ENCODE peak calls at places on chromosomes 6 and 20, in five cellular contexts. T is H1, E is HepG2, I is K562, Y is HCT116. X is an unnamed sample.

GRCh38 chr6:129592516-129593232 is 117.3 kb downstream of the ARHGAP18 start:
- DNase-seq in Y (no peak), E (no peak), I (no peak), T (no peak), X (no peak)

GRCh38 chr6:83615025-83615999 is 93.6 kb downstream of the SNAP91 start:
- DNase-seq in Y (peak; percentile 47), T (no peak), E (peak; percentile 18), I (peak; percentile 34), X (peak; percentile 52)

GRCh38 chr6:108002365-108003221 is 44.6 kb upstream of the SEC63 start:
- DNase-seq in I (no peak), T (no peak), E (peak; percentile 98), Y (no peak), X (peak; percentile 61)

GRCh38 chr6:47278545-47278944 is 31.2 kb downstream of the TNFRSF21 start:
- DNase-seq in I (no peak), T (no peak), Y (no peak), E (peak; percentile 40), X (no peak)

GRCh38 chr6:701696-702479 is 8.9 kb upstream of the EXOC2 start:
- DNase-seq in Y (no peak), I (no peak), E (peak; percentile 39), T (no peak), X (no peak)

GRCh38 chr6:85078071-85078470 is 313.7 kb upstream of the TBX18 start:
- DNase-seq in E (peak; percentile 5), Y (peak; percentile 26), T (no peak), I (peak; percentile 5), X (no peak)

GRCh38 chr6:111759413-111759835 is 113.8 kb downstream of the FYN start:
- DNase-seq in E (no peak), Y (no peak), I (no peak), T (no peak), X (no peak)

GRCh38 chr20:63097336-63097831 is 90.6 kb upstream of the BHLHE23 start:
- DNase-seq in E (no peak), Y (no peak), T (no peak), I (no peak), X (no peak)

GRCh38 chr6:33896391-33897192 is 92.8 kb upstream of the MLN start:
- DNase-seq in T (no peak), E (no peak), Y (no peak), I (peak; percentile 49), X (no peak)

GRCh38 chr6:169832247-169832948 is 81.0 kb downstream of the ERMARD start:
- DNase-seq in T (no peak), Y (no peak), E (peak; percentile 9), I (no peak), X (no peak)

GRCh38 chr20:3239867-3240775 is 1.1 kb upstream of the SLC4A11 start:
- DNase-seq in E (no peak), I (no peak), T (no peak), Y (no peak), X (no peak)

GRCh38 chr6:33621396-33622388 is 570 bp downstream of the ITPR3 start:
- DNase-seq in I (peak; percentile 66), E (no peak), Y (no peak), T (no peak), X (peak; percentile 77)

GRCh38 chr6:104796031-104796785 is 63.5 kb downstream of the HACE1 start:
- DNase-seq in E (no peak), I (no peak), Y (no peak), T (no peak), X (no peak)

GRCh38 chr6:157047951-157048350 is 270.8 kb downstream of the ARID1B start:
- DNase-seq in T (no peak), Y (no peak), E (no peak), I (peak; percentile 26), X (no peak)

GRCh38 chr6:129183681-129184216 is 300.8 kb downstream of the LAMA2 start:
- DNase-seq in T (no peak), Y (peak; percentile 56), I (no peak), E (no peak), X (no peak)

GRCh38 chr6:111950661-111951426 is 77.6 kb upstream of the FYN start:
- DNase-seq in T (no peak), Y (no peak), E (no peak), I (no peak), X (no peak)

GRCh38 chr6:104682722-104683643 is 176.7 kb downstream of the HACE1 start:
- DNase-seq in T (peak; percentile 51), E (peak; percentile 40), I (peak; percentile 82), Y (peak; percentile 53), X (peak; percentile 68)

GRCh38 chr6:29924731-29925130 is 17.6 kb upstream of the HLA-A start:
- DNase-seq in I (no peak), T (no peak), Y (peak; percentile 51), E (no peak), X (no peak)

GRCh38 chr20:38863024-38863851 is 57.7 kb downstream of the PPP1R16B start:
- DNase-seq in Y (no peak), E (no peak), T (no peak), I (peak; percentile 48), X (no peak)

GRCh38 chr6:158835616-158836221 is 16.6 kb upstream of the EZR start:
- DNase-seq in T (no peak), I (peak; percentile 89), E (peak; percentile 40), Y (no peak), X (no peak)

GRCh38 chr6:134676307-134677281 is 273.3 kb downstream of the ALDH8A1 start:
- DNase-seq in Y (no peak), T (no peak), E (no peak), I (no peak), X (no peak)

GRCh38 chr6:21831531-21832291 is 238.2 kb downstream of the SOX4 start:
- DNase-seq in Y (no peak), T (no peak), E (no peak), I (no peak), X (peak; percentile 22)

GRCh38 chr6:114096553-114097172 is 125.7 kb upstream of the HDAC2 start:
- DNase-seq in E (peak; percentile 46), T (no peak), I (peak; percentile 40), Y (peak; percentile 16), X (peak; percentile 45)

GRCh38 chr20:20720158-20720557 is 7.7 kb upstream of the RALGAPA2 start:
- DNase-seq in Y (no peak), T (no peak), E (no peak), I (no peak), X (no peak)

GRCh38 chr6:111592726-111593515 is 12.8 kb downstream of the TRAF3IP2 start:
- DNase-seq in Y (no peak), T (no peak), I (no peak), E (no peak), X (no peak)

GRCh38 chr20:38932457-38933120 is 6.4 kb downstream of the FAM83D start:
- DNase-seq in Y (no peak), E (no peak), I (no peak), T (no peak), X (no peak)

GRCh38 chr6:10759312-10759839 is 11.8 kb downstream of the TMEM14B start:
- DNase-seq in Y (peak; percentile 89), T (no peak), I (peak; percentile 54), E (peak; percentile 88), X (peak; percentile 82)

GRCh38 chr6:21023210-21023609 is 489.0 kb downstream of the CDKAL1 start:
- DNase-seq in Y (no peak), T (no peak), E (no peak), I (no peak), X (no peak)

GRCh38 chr6:137222376-137222775 is 3.2 kb upstream of the IFNGR1 start:
- DNase-seq in E (no peak), T (no peak), I (no peak), Y (no peak), X (no peak)

GRCh38 chr6:40877362-40877761 is 161.7 kb downstream of the UNC5CL start:
- DNase-seq in T (no peak), E (no peak), I (no peak), Y (no peak), X (no peak)

GRCh38 chr6:25130518-25130917 is 148.7 kb upstream of the CARMIL1 start:
- DNase-seq in I (no peak), T (no peak), E (no peak), Y (no peak), X (no peak)

GRCh38 chr20:47461120-47461685 is 40.5 kb upstream of the NCOA3 start:
- DNase-seq in I (no peak), T (no peak), Y (no peak), E (no peak), X (no peak)

GRCh38 chr20:47465335-47466090 is 36.2 kb upstream of the NCOA3 start:
- DNase-seq in Y (no peak), T (no peak), E (no peak), I (peak; percentile 61), X (no peak)

GRCh38 chr20:47466704-47467459 is 34.8 kb upstream of the NCOA3 start:
- DNase-seq in Y (no peak), I (no peak), E (no peak), T (no peak), X (no peak)

GRCh38 chr20:47466193-47466592 is 35.5 kb upstream of the NCOA3 start:
- DNase-seq in T (no peak), E (no peak), I (no peak), Y (no peak), X (no peak)

DNA sequence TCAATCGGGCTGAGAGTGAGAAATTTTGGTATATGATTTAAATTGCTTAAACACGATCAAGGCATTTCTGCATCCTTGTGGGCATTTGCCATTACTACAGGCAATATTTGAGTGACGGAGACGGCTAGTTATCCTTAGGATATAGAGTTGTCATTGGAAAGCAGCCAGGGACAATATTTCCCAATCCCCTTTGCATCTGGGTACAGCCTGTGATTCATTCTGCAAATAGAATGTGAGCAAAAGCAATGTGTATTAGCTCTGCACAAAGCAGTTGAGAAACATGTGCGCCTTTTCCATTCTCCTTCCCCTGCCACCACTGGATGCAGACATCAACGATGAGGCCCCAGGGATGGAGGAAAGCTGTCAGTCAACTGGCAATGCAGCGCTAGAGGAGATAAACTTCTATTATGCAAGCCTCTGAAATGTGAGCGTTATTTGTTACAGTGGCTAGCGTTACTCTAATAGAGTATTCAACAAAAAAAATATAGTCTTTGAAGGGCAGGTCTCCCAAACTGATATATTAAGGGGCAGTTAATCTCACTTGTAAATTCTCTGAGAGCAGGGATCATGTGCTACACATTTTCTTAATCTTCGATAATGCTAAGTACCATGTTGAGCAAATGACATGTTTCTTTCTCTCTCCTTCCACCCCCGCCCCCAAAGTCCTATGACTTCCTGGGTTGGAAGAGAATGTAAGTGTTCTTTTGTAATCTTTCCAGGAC is 37.1 kb upstream of the NCOA3 start:
- DNase-seq in T (no peak), E (peak; percentile 100), Y (peak; percentile 36), I (no peak), X (peak; percentile 69)
- TF ChIP-seq JUND in T (no peak), E (peak; percentile 100), Y (no peak), I (no peak), X (peak; percentile 88)

GRCh38 chr6:125285936-125286335 is 15.8 kb downstream of the HDDC2 start:
- DNase-seq in Y (no peak), T (no peak), E (no peak), I (no peak), X (no peak)
- TF ChIP-seq JUND in Y (no peak), T (no peak), E (no peak), I (no peak), X (no peak)

GRCh38 chr6:149140137-149140909 is 177.2 kb upstream of the TAB2 start:
- DNase-seq in Y (no peak), I (peak; percentile 73), T (no peak), E (no peak), X (no peak)
- TF ChIP-seq JUND in Y (no peak), I (peak; percentile 49), T (no peak), E (no peak), X (peak; percentile 53)

GRCh38 chr20:17873410-17874270 is 95.0 kb downstream of the SNX5 start:
- DNase-seq in T (no peak), I (no peak), Y (peak; percentile 57), E (peak; percentile 91), X (peak; percentile 37)
- TF ChIP-seq JUND in T (no peak), I (no peak), Y (no peak), E (no peak), X (no peak)

X was measured in T47D.